ENCODE peak calls at places on chromosomes 1 and 21, in nine cellular contexts. N is progenitor cell of endocrine pancreas; J is HFFc6; L is testis; W is left ventricle myocardium inferior; U is dorsolateral prefrontal cortex; Z is activated CD8-positive, alpha-beta T cell treated with anti-CD3 and anti-CD28 coated beads for 36 hours; P is lower lobe of right lung; B is upper lobe of right lung. G is an unnamed sample.

GRCh38 chr1:209777587-209777986 is 6.8 kb downstream of the C1orf74 start:
- DNase-seq in N (no peak), J (no peak), L (no peak), W (no peak), U (no peak), Z (no peak), P (no peak), B (no peak), G (no peak)

GRCh38 chr21:44653123-44653522 is 1.3 kb downstream of the KRTAP12-4 start:
- DNase-seq in N (no peak), J (no peak), L (no peak), W (no peak), U (no peak), Z (no peak), P (no peak), B (no peak), G (no peak)

GRCh38 chr1:63575340-63575826 is 17.8 kb upstream of the PGM1 start:
- DNase-seq in N (no peak), J (peak; percentile 11), L (no peak), W (no peak), U (no peak), Z (no peak), P (no peak), B (no peak), G (no peak)

GRCh38 chr1:93021539-93022134 is 57.4 kb upstream of the MTF2 start:
- DNase-seq in N (no peak), J (peak; percentile 43), L (no peak), W (no peak), U (no peak), Z (no peak), P (no peak), B (no peak), G (peak; percentile 67)

GRCh38 chr1:96973605-96974004 is 252.0 kb downstream of the PTBP2 start:
- DNase-seq in N (no peak), J (peak; percentile 8), L (no peak), W (peak; percentile 15), U (no peak), Z (no peak), P (no peak), B (no peak), G (no peak)

GRCh38 chr1:232062967-232063366 is 436.4 kb downstream of the DISC1 start:
- DNase-seq in N (no peak), J (no peak), L (no peak), W (no peak), U (no peak), Z (no peak), P (no peak), B (no peak), G (no peak)

GRCh38 chr1:151993734-151994496 is at the start of gene S100A10:
- DNase-seq in N (peak; percentile 61), J (peak; percentile 39), L (peak; percentile 86), W (peak; percentile 85), U (peak; percentile 43), Z (peak; percentile 84), P (peak; percentile 89), B (peak; percentile 93), G (peak; percentile 58)

GRCh38 chr1:79373481-79374132 is 367.1 kb upstream of the ADGRL4 start:
- DNase-seq in N (no peak), J (no peak), L (no peak), W (no peak), U (no peak), Z (no peak), P (no peak), B (peak; percentile 54), G (no peak)

GRCh38 chr1:29691499-29691898 is 455.2 kb downstream of the PTPRU start:
- DNase-seq in N (no peak), J (no peak), L (no peak), W (no peak), U (no peak), Z (no peak), P (no peak), B (no peak), G (no peak)

GRCh38 chr1:68600049-68600661 is 103.3 kb upstream of the DEPDC1 start:
- DNase-seq in N (no peak), J (no peak), L (peak; percentile 31), W (no peak), U (no peak), Z (peak; percentile 1), P (no peak), B (no peak), G (peak; percentile 1)
- TF ChIP-seq CTCF in N (peak; percentile 35), J (peak; percentile 41), L (peak; percentile 29), W (peak; percentile 68), U (no peak), Z (no peak), P (peak; percentile 37), B (peak; percentile 42), G (peak; percentile 53)

DNA sequence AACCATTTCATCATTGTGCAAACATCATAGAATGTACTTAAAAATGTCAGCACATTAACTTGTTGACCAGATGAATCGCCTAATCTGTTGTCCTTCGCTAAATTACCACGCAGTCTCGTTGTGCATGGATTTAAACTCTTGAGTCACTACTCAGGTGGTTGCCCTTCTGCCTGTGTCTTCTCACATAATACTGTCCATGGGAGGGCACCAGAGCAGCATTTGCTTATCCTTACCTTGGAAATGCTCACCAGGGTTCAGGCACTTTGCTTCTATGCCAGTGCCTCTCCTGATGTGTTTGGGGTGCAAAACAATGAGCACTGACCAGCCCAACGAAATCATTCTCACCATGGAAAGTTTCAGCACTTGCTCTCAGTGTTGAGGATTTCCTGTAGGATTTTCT is 559.9 kb downstream of the RWDD3 start:
- DNase-seq in N (no peak), J (no peak), L (peak; percentile 13), W (no peak), U (no peak), Z (no peak), P (no peak), B (no peak), G (no peak)
- TF ChIP-seq CTCF in N (peak; percentile 35), J (no peak), L (no peak), W (no peak), U (no peak), Z (no peak), P (no peak), B (no peak), G (no peak)

GRCh38 chr1:98046031-98046641 is 125.3 kb upstream of the DPYD start:
- DNase-seq in N (no peak), J (no peak), L (peak; percentile 16), W (no peak), U (peak; percentile 63), Z (peak; percentile 26), P (peak; percentile 40), B (no peak), G (no peak)

GRCh38 chr1:98049370-98050115 is 128.7 kb upstream of the DPYD start:
- DNase-seq in N (no peak), J (no peak), L (no peak), W (no peak), U (peak; percentile 64), Z (peak; percentile 17), P (peak; percentile 42), B (peak; percentile 63), G (no peak)

GRCh38 chr1:98051065-98051675 is 130.3 kb upstream of the DPYD start:
- DNase-seq in N (peak; percentile 59), J (peak; percentile 75), L (peak; percentile 84), W (peak; percentile 45), U (peak; percentile 81), Z (peak; percentile 82), P (peak; percentile 51), B (no peak), G (peak; percentile 61)

GRCh38 chr1:98045211-98046030 is 124.6 kb upstream of the DPYD start:
- DNase-seq in N (no peak), J (peak; percentile 29), L (peak; percentile 18), W (no peak), U (peak; percentile 46), Z (peak; percentile 10), P (no peak), B (no peak), G (no peak)

GRCh38 chr1:98048234-98048633 is 127.4 kb upstream of the DPYD start:
- DNase-seq in N (peak; percentile 88), J (peak; percentile 90), L (peak; percentile 89), W (peak; percentile 76), U (peak; percentile 85), Z (peak; percentile 85), P (peak; percentile 83), B (peak; percentile 90), G (peak; percentile 62)
- TF ChIP-seq CTCF in N (peak; percentile 12), J (no peak), L (no peak), W (peak; percentile 31), U (peak; percentile 15), Z (no peak), P (no peak), B (no peak), G (no peak)

GRCh38 chr1:211675230-211676105 is at the start of gene NEK2:
- DNase-seq in N (peak; percentile 86), J (peak; percentile 92), L (peak; percentile 99), W (peak; percentile 85), U (peak; percentile 85), Z (peak; percentile 96), P (peak; percentile 94), B (peak; percentile 93), G (peak; percentile 94)
- TF ChIP-seq CTCF in N (no peak), J (peak; percentile 3), L (no peak), W (no peak), U (no peak), Z (no peak), P (no peak), B (no peak), G (no peak)

GRCh38 chr1:206588492-206588891 is 23.8 kb downstream of the EIF2D start:
- DNase-seq in N (no peak), J (no peak), L (no peak), W (no peak), U (no peak), Z (no peak), P (no peak), B (no peak), G (no peak)

GRCh38 chr1:206589206-206589605 is 23.1 kb downstream of the EIF2D start:
- DNase-seq in N (no peak), J (peak; percentile 90), L (no peak), W (peak; percentile 26), U (no peak), Z (no peak), P (no peak), B (no peak), G (no peak)

GRCh38 chr1:206591696-206592095 is 20.6 kb downstream of the EIF2D start:
- DNase-seq in N (no peak), J (no peak), L (no peak), W (no peak), U (no peak), Z (no peak), P (no peak), B (no peak), G (no peak)

GRCh38 chr1:206591236-206591635 is 21.0 kb downstream of the EIF2D start:
- DNase-seq in N (no peak), J (no peak), L (no peak), W (no peak), U (no peak), Z (no peak), P (no peak), B (no peak), G (no peak)

GRCh38 chr1:206590025-206590834 is 22.0 kb downstream of the EIF2D start:
- DNase-seq in N (no peak), J (peak; percentile 84), L (peak; percentile 45), W (no peak), U (no peak), Z (peak; percentile 85), P (no peak), B (no peak), G (peak; percentile 62)
- TF ChIP-seq CTCF in N (peak; percentile 55), J (peak; percentile 52), L (no peak), W (no peak), U (no peak), Z (peak; percentile 68), P (peak; percentile 16), B (peak; percentile 26), G (peak; percentile 23)

GRCh38 chr1:162838863-162839262 is 22.1 kb downstream of the CCDC190 start:
- DNase-seq in N (no peak), J (no peak), L (no peak), W (no peak), U (no peak), Z (no peak), P (no peak), B (no peak), G (no peak)
- TF ChIP-seq CTCF in N (no peak), J (no peak), L (no peak), W (no peak), U (no peak), Z (no peak), P (no peak), B (no peak), G (no peak)

G was measured in GM13976.